ENCODE peak calls at places on chromosomes 7 and 10, in four cellular contexts. H is upper lobe of left lung, N is IMR-90, B is heart left ventricle. L is an unnamed sample.
A peak's percentile ranks its signal among the peaks of the same experiment; 100 is the strongest.

GRCh38 chr7:128092221-128092620 is 61.0 kb upstream of the LRRC4 start:
- DNase-seq in H (no peak), N (no peak), B (no peak), L (no peak)

GRCh38 chr7:28986723-28987122 is 28.6 kb upstream of the TRIL start:
- DNase-seq in H (no peak), N (peak; percentile 77), B (no peak), L (no peak)

GRCh38 chr10:5043716-5044115 is 40.1 kb upstream of the AKR1C2 start:
- DNase-seq in H (peak; percentile 90), N (no peak), B (no peak), L (no peak)

GRCh38 chr7:139666501-139666900 is 111.3 kb downstream of the HIPK2 start:
- DNase-seq in H (no peak), N (no peak), B (no peak), L (no peak)

GRCh38 chr10:95341716-95342130 is 50.9 kb upstream of the PDLIM1 start:
- DNase-seq in H (no peak), N (peak; percentile 72), B (no peak), L (no peak)

GRCh38 chr10:62815373-62816111 is 624 bp downstream of the EGR2 start:
- DNase-seq in H (no peak), N (no peak), B (peak; percentile 25), L (no peak)

GRCh38 chr10:3902054-3902808 is 117.2 kb upstream of the KLF6 start:
- DNase-seq in H (peak; percentile 59), N (no peak), B (peak; percentile 42), L (no peak)

GRCh38 chr7:1967512-1968396 is 265.0 kb downstream of the MAD1L1 start:
- DNase-seq in H (no peak), N (no peak), B (no peak), L (no peak)

GRCh38 chr7:75739796-75740672 is 1.3 kb upstream of the HIP1 start:
- DNase-seq in H (no peak), N (peak; percentile 62), B (no peak), L (no peak)

GRCh38 chr10:60521974-60522405 is 132.3 kb upstream of the ANK3 start:
- DNase-seq in H (no peak), N (peak; percentile 4), B (peak; percentile 25), L (no peak)

GRCh38 chr10:24249829-24250415 is 41.0 kb downstream of the KIAA1217 start:
- DNase-seq in H (no peak), N (no peak), B (no peak), L (no peak)

GRCh38 chr10:112955736-112956421 is 5.8 kb downstream of the TCF7L2 start:
- DNase-seq in H (peak; percentile 24), N (peak; percentile 88), B (no peak), L (no peak)

DNA sequence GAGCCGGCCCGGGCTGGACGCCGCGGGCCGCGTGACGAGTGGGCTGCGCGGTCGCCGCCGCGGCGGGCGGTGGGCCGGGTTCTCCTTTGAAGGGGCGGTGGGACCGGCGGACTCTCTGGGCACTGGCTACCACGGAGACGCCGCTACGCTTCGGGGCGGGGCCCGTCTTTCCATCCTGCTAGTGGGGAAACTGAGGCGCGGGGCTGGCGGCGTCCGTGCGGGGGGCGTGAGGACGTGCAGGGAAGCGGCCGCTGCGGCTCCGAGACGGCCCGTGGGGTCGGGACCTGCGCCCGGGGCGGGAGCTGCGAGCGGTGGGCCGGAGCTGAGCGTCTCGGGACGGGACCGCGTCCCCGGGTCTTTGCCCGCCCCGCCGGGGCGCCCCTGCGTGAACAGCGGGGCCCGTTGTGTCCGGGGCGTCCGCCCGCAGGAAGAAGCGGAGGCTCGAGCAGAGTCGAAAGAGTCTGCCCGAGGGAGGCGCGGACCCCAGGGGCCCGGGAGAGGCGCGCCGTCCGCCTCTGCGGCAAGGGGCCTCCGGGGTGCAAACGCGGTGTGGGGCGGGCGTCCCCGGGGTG is 548 bp upstream of the BNIP3 start:
- DNase-seq in H (no peak), N (no peak), B (no peak), L (no peak)
- TF ChIP-seq POLR2A in H (no peak), N (no peak), B (no peak), L (no peak)

DNA sequence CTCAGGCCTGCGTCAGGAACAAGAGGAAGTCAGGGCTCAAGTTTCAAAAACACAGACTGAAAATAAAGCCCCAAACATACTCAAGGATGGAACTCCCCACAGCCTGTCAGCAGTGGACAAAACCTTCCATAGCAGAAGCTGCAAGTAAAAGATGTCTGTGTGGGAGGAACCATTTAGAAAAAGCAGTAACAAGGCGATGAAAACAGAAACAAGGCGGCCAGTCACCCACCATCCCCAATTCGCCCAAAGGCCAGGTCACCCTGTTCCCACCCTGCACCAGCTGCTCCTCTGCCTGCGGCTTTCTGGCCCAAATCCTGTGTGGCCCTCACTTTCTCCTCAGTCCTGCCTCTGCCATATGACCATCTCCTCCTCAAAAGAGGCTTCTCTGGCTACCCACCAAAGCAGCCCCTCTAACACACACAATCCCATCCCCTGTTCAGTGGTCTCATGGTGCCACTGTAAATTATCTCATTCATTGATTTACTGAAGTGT is 27.8 kb downstream of the KCNMA1 start:
- DNase-seq in H (no peak), N (peak; percentile 80), B (no peak), L (no peak)
- H3K4me1 ChIP-seq in H (no peaks in the 10 kb centered on the region), N (peaks cover 5% of the 10 kb centered on the region), B (no peaks in the 10 kb centered on the region), L (no peaks in the 10 kb centered on the region)

GRCh38 chr7:150368098-150368883 is at the start of gene REPIN1:
- DNase-seq in H (peak; percentile 90), N (peak; percentile 79), B (peak; percentile 95), L (peak; percentile 92)
- TF ChIP-seq POLR2A in H (peak; percentile 4), N (no peak), B (no peak), L (no peak)

GRCh38 chr7:132383962-132384361 is 192.3 kb downstream of the PLXNA4 start:
- DNase-seq in H (no peak), N (no peak), B (no peak), L (no peak)
- H3K4me1 ChIP-seq in H (no peaks in the 10 kb centered on the region), N (no peaks in the 10 kb centered on the region), B (no peaks in the 10 kb centered on the region), L (peaks cover 3% of the 10 kb centered on the region)

L was measured in H1.